ENCODE peak calls at places on chromosomes 3 and 15, in five cellular contexts. C is neuronal stem cell, T is choroid plexus epithelial cell, W is left cardiac atrium, Z is cortex of kidney. Q is an unnamed sample.

GRCh38 chr3:12999147-13000140 is 73.8 kb downstream of the IQSEC1 start:
- DNase-seq in C (no peak), T (no peak), W (peak; percentile 93), Z (no peak), Q (peak; percentile 94)

GRCh38 chr3:141248064-141248463 is 16.4 kb downstream of the PXYLP1 start:
- DNase-seq in C (no peak), T (no peak), W (no peak), Z (no peak), Q (no peak)

GRCh38 chr15:93312891-93313486 is 224.0 kb upstream of the RGMA start:
- DNase-seq in C (peak; percentile 87), T (no peak), W (no peak), Z (no peak), Q (no peak)

GRCh38 chr3:170117134-170117533 is 64.4 kb downstream of the PHC3 start:
- DNase-seq in C (no peak), T (peak; percentile 39), W (no peak), Z (no peak), Q (no peak)

GRCh38 chr15:64461577-64462162 is 1.3 kb downstream of the ZNF609 start:
- DNase-seq in C (peak; percentile 64), T (peak; percentile 41), W (no peak), Z (no peak), Q (no peak)

GRCh38 chr15:99511865-99512632 is 53.7 kb upstream of the MEF2A start:
- DNase-seq in C (no peak), T (peak; percentile 60), W (peak; percentile 68), Z (no peak), Q (no peak)

GRCh38 chr3:7876741-7877297 is 624.8 kb upstream of the LMCD1 start:
- DNase-seq in C (no peak), T (peak; percentile 6), W (no peak), Z (no peak), Q (no peak)

GRCh38 chr3:6528951-6529350 is 332.0 kb upstream of the GRM7 start:
- DNase-seq in C (no peak), T (no peak), W (no peak), Z (no peak), Q (no peak)

GRCh38 chr15:33104276-33104675 is 90.2 kb downstream of the FMN1 start:
- DNase-seq in C (no peak), T (peak; percentile 88), W (no peak), Z (no peak), Q (no peak)

GRCh38 chr3:33166095-33166494 is 52.3 kb downstream of the CRTAP start:
- DNase-seq in C (no peak), T (no peak), W (no peak), Z (no peak), Q (no peak)

GRCh38 chr3:13314877-13315276 is 105.2 kb downstream of the NUP210 start:
- DNase-seq in C (no peak), T (no peak), W (no peak), Z (no peak), Q (no peak)

GRCh38 chr15:71651750-71652186 is 158.6 kb upstream of the NR2E3 start:
- DNase-seq in C (peak; percentile 9), T (peak; percentile 89), W (no peak), Z (no peak), Q (no peak)

GRCh38 chr15:35107122-35107521 is 22.0 kb upstream of the NANOGP8 start:
- DNase-seq in C (no peak), T (no peak), W (no peak), Z (no peak), Q (no peak)

GRCh38 chr3:196080997-196081833 is 675 bp downstream of the TFRC start:
- DNase-seq in C (peak; percentile 42), T (peak; percentile 41), W (peak; percentile 77), Z (no peak), Q (no peak)

GRCh38 chr3:4904801-4905695 is 74.2 kb upstream of the BHLHE40 start:
- DNase-seq in C (no peak), T (peak; percentile 72), W (no peak), Z (no peak), Q (no peak)

GRCh38 chr3:149383703-149384102 is 6.3 kb upstream of the TM4SF1 start:
- DNase-seq in C (no peak), T (no peak), W (no peak), Z (no peak), Q (no peak)

GRCh38 chr15:93942140-93942808 is 289.1 kb upstream of the MCTP2 start:
- DNase-seq in C (no peak), T (no peak), W (no peak), Z (no peak), Q (no peak)

GRCh38 chr15:69094124-69095030 is 66.1 kb upstream of the GLCE start:
- DNase-seq in C (no peak), T (no peak), W (no peak), Z (no peak), Q (no peak)

GRCh38 chr3:112366428-112366931 is 33.5 kb downstream of the CD200 start:
- DNase-seq in C (no peak), T (no peak), W (no peak), Z (no peak), Q (no peak)

GRCh38 chr3:25679166-25679565 is 14.5 kb upstream of the TOP2B start:
- DNase-seq in C (no peak), T (no peak), W (no peak), Z (no peak), Q (no peak)

GRCh38 chr3:120432105-120432860 is 18.5 kb downstream of the FSTL1 start:
- DNase-seq in C (peak; percentile 63), T (peak; percentile 97), W (no peak), Z (no peak), Q (no peak)

Q was measured in mesenteric fat pad.